ENCODE peak calls at places on chromosomes 13 and 19, in six cellular contexts. One of them, this sample, is unnamed.

GRCh38 chr13:63124863-63125262 is 1709.2 kb upstream of the PCDH20 start:
- DNase-seq in HFF-Myc: no peak
- DNase-seq in stromal cell of bone marrow: peak; percentile 6
- DNase-seq in GM03348: peak; percentile 12
- DNase-seq in Caco-2: no peak
- DNase-seq in stimulated activated CD4-positive, alpha-beta T cell treated with anti-CD3 and anti-CD28 coated beads, Interleukin-15, amount 100 ng/mL, for 24 hours: no peak
- DNase-seq in this sample: no peak

GRCh38 chr13:48398450-48399095 is 14.3 kb downstream of the LPAR6 start:
- DNase-seq in HFF-Myc: no peak
- DNase-seq in stromal cell of bone marrow: no peak
- DNase-seq in GM03348: no peak
- DNase-seq in Caco-2: no peak
- DNase-seq in stimulated activated CD4-positive, alpha-beta T cell treated with anti-CD3 and anti-CD28 coated beads, Interleukin-15, amount 100 ng/mL, for 24 hours: no peak
- DNase-seq in this sample: no peak

GRCh38 chr19:40279120-40279551 is 6.0 kb downstream of the AKT2 start:
- DNase-seq in HFF-Myc: no peak
- DNase-seq in stromal cell of bone marrow: peak; percentile 47
- DNase-seq in GM03348: peak; percentile 86
- DNase-seq in Caco-2: no peak
- DNase-seq in stimulated activated CD4-positive, alpha-beta T cell treated with anti-CD3 and anti-CD28 coated beads, Interleukin-15, amount 100 ng/mL, for 24 hours: no peak
- DNase-seq in this sample: peak; percentile 51

GRCh38 chr19:14563989-14564650 is 7.7 kb downstream of the NDUFB7 start:
- DNase-seq in HFF-Myc: no peak
- DNase-seq in stromal cell of bone marrow: no peak
- DNase-seq in GM03348: peak; percentile 59
- DNase-seq in Caco-2: peak; percentile 78
- DNase-seq in stimulated activated CD4-positive, alpha-beta T cell treated with anti-CD3 and anti-CD28 coated beads, Interleukin-15, amount 100 ng/mL, for 24 hours: peak; percentile 79
- DNase-seq in this sample: no peak

GRCh38 chr19:48424694-48425219 is 21.0 kb upstream of the GRWD1 start:
- DNase-seq in HFF-Myc: no peak
- DNase-seq in stromal cell of bone marrow: no peak
- DNase-seq in GM03348: peak; percentile 75
- DNase-seq in Caco-2: no peak
- DNase-seq in stimulated activated CD4-positive, alpha-beta T cell treated with anti-CD3 and anti-CD28 coated beads, Interleukin-15, amount 100 ng/mL, for 24 hours: no peak
- DNase-seq in this sample: no peak

GRCh38 chr19:12838182-12838890 is at the start of gene MAST1:
- DNase-seq in HFF-Myc: no peak
- DNase-seq in stromal cell of bone marrow: no peak
- DNase-seq in GM03348: peak; percentile 86
- DNase-seq in Caco-2: no peak
- DNase-seq in stimulated activated CD4-positive, alpha-beta T cell treated with anti-CD3 and anti-CD28 coated beads, Interleukin-15, amount 100 ng/mL, for 24 hours: peak; percentile 69
- DNase-seq in this sample: no peak

GRCh38 chr13:77980592-77980991 is 62.0 kb upstream of the EDNRB start:
- DNase-seq in HFF-Myc: peak; percentile 17
- DNase-seq in stromal cell of bone marrow: peak; percentile 36
- DNase-seq in GM03348: peak; percentile 17
- DNase-seq in Caco-2: no peak
- DNase-seq in stimulated activated CD4-positive, alpha-beta T cell treated with anti-CD3 and anti-CD28 coated beads, Interleukin-15, amount 100 ng/mL, for 24 hours: no peak
- DNase-seq in this sample: peak; percentile 53

GRCh38 chr19:10010247-10010691 is at the start of gene COL5A3:
- DNase-seq in HFF-Myc: no peak
- DNase-seq in stromal cell of bone marrow: peak; percentile 36
- DNase-seq in GM03348: peak; percentile 95
- DNase-seq in Caco-2: no peak
- DNase-seq in stimulated activated CD4-positive, alpha-beta T cell treated with anti-CD3 and anti-CD28 coated beads, Interleukin-15, amount 100 ng/mL, for 24 hours: no peak
- DNase-seq in this sample: no peak

GRCh38 chr19:45899253-45899652 is 3.2 kb downstream of the MYPOP start:
- DNase-seq in HFF-Myc: no peak
- DNase-seq in stromal cell of bone marrow: no peak
- DNase-seq in GM03348: no peak
- DNase-seq in Caco-2: no peak
- DNase-seq in stimulated activated CD4-positive, alpha-beta T cell treated with anti-CD3 and anti-CD28 coated beads, Interleukin-15, amount 100 ng/mL, for 24 hours: no peak
- DNase-seq in this sample: no peak

GRCh38 chr13:30072818-30073186 is 222.4 kb upstream of the UBL3 start:
- DNase-seq in HFF-Myc: no peak
- DNase-seq in stromal cell of bone marrow: no peak
- DNase-seq in GM03348: no peak
- DNase-seq in Caco-2: no peak
- DNase-seq in stimulated activated CD4-positive, alpha-beta T cell treated with anti-CD3 and anti-CD28 coated beads, Interleukin-15, amount 100 ng/mL, for 24 hours: no peak
- DNase-seq in this sample: no peak

GRCh38 chr19:45154064-45154827 is 6.5 kb downstream of the NKPD1 start:
- DNase-seq in HFF-Myc: peak; percentile 32
- DNase-seq in stromal cell of bone marrow: no peak
- DNase-seq in GM03348: peak; percentile 61
- DNase-seq in Caco-2: peak; percentile 86
- DNase-seq in stimulated activated CD4-positive, alpha-beta T cell treated with anti-CD3 and anti-CD28 coated beads, Interleukin-15, amount 100 ng/mL, for 24 hours: peak; percentile 27
- DNase-seq in this sample: no peak

GRCh38 chr13:95643009-95643408 is 1.5 kb downstream of the DZIP1 start:
- DNase-seq in HFF-Myc: no peak
- DNase-seq in stromal cell of bone marrow: no peak
- DNase-seq in GM03348: no peak
- DNase-seq in Caco-2: no peak
- DNase-seq in stimulated activated CD4-positive, alpha-beta T cell treated with anti-CD3 and anti-CD28 coated beads, Interleukin-15, amount 100 ng/mL, for 24 hours: no peak
- DNase-seq in this sample: no peak

GRCh38 chr13:89940383-89940782 is 1407.1 kb upstream of the MIR17HG start:
- DNase-seq in HFF-Myc: no peak
- DNase-seq in stromal cell of bone marrow: no peak
- DNase-seq in GM03348: no peak
- DNase-seq in Caco-2: no peak
- DNase-seq in stimulated activated CD4-positive, alpha-beta T cell treated with anti-CD3 and anti-CD28 coated beads, Interleukin-15, amount 100 ng/mL, for 24 hours: no peak
- DNase-seq in this sample: no peak

GRCh38 chr19:48249502-48250014 is 6.2 kb downstream of the CARD8 start:
- DNase-seq in HFF-Myc: no peak
- DNase-seq in stromal cell of bone marrow: no peak
- DNase-seq in GM03348: no peak
- DNase-seq in Caco-2: no peak
- DNase-seq in stimulated activated CD4-positive, alpha-beta T cell treated with anti-CD3 and anti-CD28 coated beads, Interleukin-15, amount 100 ng/mL, for 24 hours: peak; percentile 87
- DNase-seq in this sample: no peak

GRCh38 chr19:7851623-7852500 is 21.8 kb downstream of the EVI5L start:
- DNase-seq in HFF-Myc: no peak
- DNase-seq in stromal cell of bone marrow: no peak
- DNase-seq in GM03348: no peak
- DNase-seq in Caco-2: no peak
- DNase-seq in stimulated activated CD4-positive, alpha-beta T cell treated with anti-CD3 and anti-CD28 coated beads, Interleukin-15, amount 100 ng/mL, for 24 hours: no peak
- DNase-seq in this sample: no peak

GRCh38 chr13:111480976-111481375 is 160.5 kb downstream of the TEX29 start:
- DNase-seq in HFF-Myc: no peak
- DNase-seq in stromal cell of bone marrow: no peak
- DNase-seq in GM03348: no peak
- DNase-seq in Caco-2: no peak
- DNase-seq in stimulated activated CD4-positive, alpha-beta T cell treated with anti-CD3 and anti-CD28 coated beads, Interleukin-15, amount 100 ng/mL, for 24 hours: no peak
- DNase-seq in this sample: no peak

GRCh38 chr13:106156468-106156867 is 379.0 kb downstream of the EFNB2 start:
- DNase-seq in HFF-Myc: peak; percentile 86
- DNase-seq in stromal cell of bone marrow: peak; percentile 93
- DNase-seq in GM03348: peak; percentile 81
- DNase-seq in Caco-2: no peak
- DNase-seq in stimulated activated CD4-positive, alpha-beta T cell treated with anti-CD3 and anti-CD28 coated beads, Interleukin-15, amount 100 ng/mL, for 24 hours: no peak
- DNase-seq in this sample: peak; percentile 96

GRCh38 chr13:20610006-20610405 is 43.0 kb downstream of the IFT88 start:
- DNase-seq in HFF-Myc: no peak
- DNase-seq in stromal cell of bone marrow: no peak
- DNase-seq in GM03348: no peak
- DNase-seq in Caco-2: no peak
- DNase-seq in stimulated activated CD4-positive, alpha-beta T cell treated with anti-CD3 and anti-CD28 coated beads, Interleukin-15, amount 100 ng/mL, for 24 hours: no peak
- DNase-seq in this sample: no peak